ENCODE peak calls at places on chromosomes 7 and 10, in four cellular contexts. One of them, this sample, is unnamed.

GRCh38 chr10:47240173-47240572 is 59.8 kb upstream of the GDF10 start:
- DNase-seq in fibroblast of pulmonary artery: no peak
- DNase-seq in GM12878: no peak
- DNase-seq in IMR-90: no peak
- DNase-seq in this sample: no peak

GRCh38 chr10:79087721-79088120 is 19.0 kb downstream of the ZMIZ1 start:
- DNase-seq in fibroblast of pulmonary artery: no peak
- DNase-seq in GM12878: no peak
- DNase-seq in IMR-90: no peak
- DNase-seq in this sample: no peak

GRCh38 chr10:114987995-114988394 is 50.0 kb downstream of the TRUB1 start:
- DNase-seq in fibroblast of pulmonary artery: peak
- DNase-seq in GM12878: no peak
- DNase-seq in IMR-90: peak
- DNase-seq in this sample: no peak

GRCh38 chr7:69967152-69967591 is 368.9 kb downstream of the AUTS2 start:
- DNase-seq in fibroblast of pulmonary artery: peak
- DNase-seq in GM12878: no peak
- DNase-seq in IMR-90: no peak
- DNase-seq in this sample: no peak

GRCh38 chr10:68595513-68595912 is 35.4 kb downstream of the TET1 start:
- DNase-seq in fibroblast of pulmonary artery: no peak
- DNase-seq in GM12878: no peak
- DNase-seq in IMR-90: no peak
- DNase-seq in this sample: no peak

GRCh38 chr10:11178606-11179221 is 161.0 kb downstream of the CELF2 start:
- DNase-seq in fibroblast of pulmonary artery: peak
- DNase-seq in GM12878: peak
- DNase-seq in IMR-90: peak
- DNase-seq in this sample: peak

GRCh38 chr10:60434418-60435046 is 44.9 kb upstream of the ANK3 start:
- DNase-seq in fibroblast of pulmonary artery: peak
- DNase-seq in GM12878: no peak
- DNase-seq in IMR-90: peak
- DNase-seq in this sample: no peak

GRCh38 chr7:97272237-97272975 is 154.9 kb downstream of the SDHAF3 start:
- DNase-seq in fibroblast of pulmonary artery: no peak
- DNase-seq in GM12878: peak
- DNase-seq in IMR-90: no peak
- DNase-seq in this sample: no peak

GRCh38 chr10:30510184-30510931 is 76.4 kb downstream of the MAP3K8 start:
- DNase-seq in fibroblast of pulmonary artery: peak
- DNase-seq in GM12878: no peak
- DNase-seq in IMR-90: peak
- DNase-seq in this sample: no peak

GRCh38 chr10:23120001-23120934 is 24.9 kb downstream of the MSRB2 start:
- DNase-seq in fibroblast of pulmonary artery: no peak
- DNase-seq in GM12878: no peak
- DNase-seq in IMR-90: no peak
- DNase-seq in this sample: no peak

GRCh38 chr7:74292757-74293576 is 3.8 kb downstream of the CLIP2 start:
- DNase-seq in fibroblast of pulmonary artery: no peak
- DNase-seq in GM12878: no peak
- DNase-seq in IMR-90: no peak
- DNase-seq in this sample: no peak
- TF ChIP-seq CTCF in fibroblast of pulmonary artery: no peak
- TF ChIP-seq CTCF in GM12878: peak
- TF ChIP-seq CTCF in IMR-90: no peak
- TF ChIP-seq CTCF in this sample: no peak

GRCh38 chr7:38889872-38890432 is 19.0 kb downstream of the VPS41 start:
- DNase-seq in fibroblast of pulmonary artery: no peak
- DNase-seq in GM12878: no peak
- DNase-seq in IMR-90: no peak
- DNase-seq in this sample: no peak
- TF ChIP-seq CTCF in fibroblast of pulmonary artery: peak
- TF ChIP-seq CTCF in GM12878: no peak
- TF ChIP-seq CTCF in IMR-90: no peak
- TF ChIP-seq CTCF in this sample: no peak

GRCh38 chr10:90435296-90435695 is 422.5 kb downstream of the HTR7 start:
- DNase-seq in fibroblast of pulmonary artery: no peak
- DNase-seq in GM12878: no peak
- DNase-seq in IMR-90: peak
- DNase-seq in this sample: no peak

GRCh38 chr10:90443342-90443741 is 414.5 kb downstream of the HTR7 start:
- DNase-seq in fibroblast of pulmonary artery: no peak
- DNase-seq in GM12878: no peak
- DNase-seq in IMR-90: no peak
- DNase-seq in this sample: no peak

GRCh38 chr10:90437452-90437851 is 420.4 kb downstream of the HTR7 start:
- DNase-seq in fibroblast of pulmonary artery: peak
- DNase-seq in GM12878: no peak
- DNase-seq in IMR-90: no peak
- DNase-seq in this sample: no peak

GRCh38 chr10:90440870-90441269 is 417.0 kb downstream of the HTR7 start:
- DNase-seq in fibroblast of pulmonary artery: no peak
- DNase-seq in GM12878: no peak
- DNase-seq in IMR-90: no peak
- DNase-seq in this sample: no peak
- TF ChIP-seq CTCF in fibroblast of pulmonary artery: no peak
- TF ChIP-seq CTCF in GM12878: no peak
- TF ChIP-seq CTCF in IMR-90: no peak
- TF ChIP-seq CTCF in this sample: no peak

DNA sequence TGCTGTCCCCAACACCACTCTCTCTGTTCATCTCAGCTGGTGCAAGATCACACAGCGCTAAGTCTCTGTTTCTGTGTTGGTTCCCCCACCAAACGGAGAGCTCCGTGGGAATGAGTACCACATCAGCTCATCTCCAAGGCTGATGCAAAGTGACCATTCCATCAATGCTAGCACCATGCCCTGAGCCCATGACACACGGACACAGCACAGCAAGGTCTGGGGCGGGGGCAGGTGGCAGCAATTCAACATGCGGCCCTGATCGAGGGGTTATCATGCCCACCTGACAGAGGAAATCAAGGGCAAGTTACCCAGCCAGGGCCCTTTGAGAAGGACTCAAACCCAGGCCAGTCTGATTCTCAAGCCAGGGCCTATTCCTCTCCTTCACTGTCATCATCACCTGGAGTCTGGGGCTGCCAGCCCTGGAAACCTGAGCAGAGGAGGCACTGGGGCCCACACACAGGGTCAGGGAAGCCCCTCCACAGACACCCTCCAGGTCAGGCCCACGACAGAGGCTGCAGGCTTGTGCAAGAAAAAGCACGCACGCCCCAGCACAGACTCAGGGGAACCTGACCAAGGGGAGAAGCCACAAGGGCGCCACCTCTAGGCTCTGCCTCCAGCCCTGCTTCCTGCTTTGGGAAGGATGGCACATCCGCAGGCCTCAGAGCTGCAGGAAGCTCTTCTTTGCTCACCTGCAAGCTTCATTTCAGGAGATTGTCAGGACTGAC is 74.8 kb downstream of the GRID1 start:
- DNase-seq in fibroblast of pulmonary artery: no peak
- DNase-seq in GM12878: no peak
- DNase-seq in IMR-90: no peak
- DNase-seq in this sample: no peak
- TF ChIP-seq CTCF in fibroblast of pulmonary artery: no peak
- TF ChIP-seq CTCF in GM12878: no peak
- TF ChIP-seq CTCF in IMR-90: no peak
- TF ChIP-seq CTCF in this sample: no peak

GRCh38 chr7:30799206-30799975 is 28.2 kb downstream of the MINDY4 start:
- DNase-seq in fibroblast of pulmonary artery: peak
- DNase-seq in GM12878: peak
- DNase-seq in IMR-90: peak
- DNase-seq in this sample: no peak

GRCh38 chr7:30797294-30798040 is 26.2 kb downstream of the MINDY4 start:
- DNase-seq in fibroblast of pulmonary artery: no peak
- DNase-seq in GM12878: no peak
- DNase-seq in IMR-90: no peak
- DNase-seq in this sample: no peak

GRCh38 chr7:30796105-30796869 is 25.1 kb downstream of the MINDY4 start:
- DNase-seq in fibroblast of pulmonary artery: peak
- DNase-seq in GM12878: no peak
- DNase-seq in IMR-90: peak
- DNase-seq in this sample: no peak

GRCh38 chr7:30791126-30791525 is 19.9 kb downstream of the MINDY4 start:
- DNase-seq in fibroblast of pulmonary artery: no peak
- DNase-seq in GM12878: no peak
- DNase-seq in IMR-90: no peak
- DNase-seq in this sample: no peak

GRCh38 chr7:30795161-30795943 is 24.1 kb downstream of the MINDY4 start:
- DNase-seq in fibroblast of pulmonary artery: no peak
- DNase-seq in GM12878: no peak
- DNase-seq in IMR-90: no peak
- DNase-seq in this sample: no peak
- TF ChIP-seq CTCF in fibroblast of pulmonary artery: no peak
- TF ChIP-seq CTCF in GM12878: no peak
- TF ChIP-seq CTCF in IMR-90: no peak
- TF ChIP-seq CTCF in this sample: no peak